ENCODE peak calls at places on chromosomes 2 and 18, in seven cellular contexts. P, J, N, Z, U, T and D are unnamed samples.

GRCh38 chr18:985301-985700 is 80.6 kb downstream of the ADCYAP1 start:
- DNase-seq in P (no peak), J (no peak), N (no peak), Z (no peak), U (no peak), T (peak; percentile 70), D (peak; percentile 96)

GRCh38 chr2:43594875-43595274 is 963 bp downstream of the THADA start:
- DNase-seq in P (no peak), J (no peak), N (no peak), Z (no peak), U (no peak), T (no peak), D (no peak)

GRCh38 chr2:184696644-184697043 is 98.3 kb downstream of the ZNF804A start:
- DNase-seq in P (no peak), J (no peak), N (no peak), Z (no peak), U (no peak), T (no peak), D (no peak)

GRCh38 chr2:196183172-196183473 is 11.7 kb upstream of the STK17B start:
- DNase-seq in P (no peak), J (no peak), N (no peak), Z (no peak), U (no peak), T (no peak), D (peak; percentile 63)

GRCh38 chr2:197813093-197813787 is 8.8 kb downstream of the PLCL1 start:
- DNase-seq in P (no peak), J (no peak), N (no peak), Z (no peak), U (peak; percentile 20), T (no peak), D (peak; percentile 5)

GRCh38 chr2:19916385-19916784 is 14.6 kb upstream of the TTC32 start:
- DNase-seq in P (no peak), J (no peak), N (no peak), Z (no peak), U (no peak), T (no peak), D (no peak)

GRCh38 chr2:15658911-15659310 is 67.2 kb downstream of the DDX1 start:
- DNase-seq in P (no peak), J (no peak), N (no peak), Z (no peak), U (no peak), T (no peak), D (no peak)

GRCh38 chr2:173986805-173987204 is 21.6 kb upstream of the SP3 start:
- DNase-seq in P (no peak), J (no peak), N (no peak), Z (no peak), U (no peak), T (no peak), D (no peak)

GRCh38 chr2:138090330-138090729 is 126.1 kb downstream of the HNMT start:
- DNase-seq in P (peak; percentile 24), J (peak; percentile 44), N (no peak), Z (no peak), U (no peak), T (peak; percentile 10), D (peak; percentile 12)

GRCh38 chr2:24972315-24972958 is 682 bp upstream of the DNAJC27 start:
- DNase-seq in P (no peak), J (no peak), N (peak; percentile 41), Z (no peak), U (peak; percentile 34), T (peak; percentile 2), D (peak; percentile 78)

GRCh38 chr18:58541137-58541788 is 87.6 kb downstream of the ALPK2 start:
- DNase-seq in P (no peak), J (no peak), N (no peak), Z (no peak), U (peak; percentile 49), T (no peak), D (no peak)

GRCh38 chr2:178859760-178860159 is 52.5 kb upstream of the TTN start:
- DNase-seq in P (no peak), J (peak; percentile 86), N (no peak), Z (no peak), U (no peak), T (no peak), D (no peak)

GRCh38 chr2:232024457-232024856 is 62.9 kb downstream of the DIS3L2 start:
- DNase-seq in P (no peak), J (no peak), N (no peak), Z (no peak), U (no peak), T (no peak), D (no peak)

GRCh38 chr2:122750095-122750494 is 994.6 kb downstream of the TSN start:
- DNase-seq in P (no peak), J (no peak), N (no peak), Z (no peak), U (no peak), T (no peak), D (no peak)

GRCh38 chr2:42567806-42568429 is 514 bp upstream of the MTA3 start:
- DNase-seq in P (no peak), J (no peak), N (peak; percentile 22), Z (peak; percentile 1), U (peak; percentile 9), T (no peak), D (peak; percentile 10)

GRCh38 chr2:24490674-24491625 is at the start of gene NCOA1:
- DNase-seq in P (peak; percentile 86), J (peak; percentile 77), N (peak; percentile 90), Z (peak; percentile 84), U (peak; percentile 92), T (peak; percentile 49), D (peak; percentile 93)

GRCh38 chr2:205361272-205361671 is 321.0 kb upstream of the NRP2 start:
- DNase-seq in P (no peak), J (no peak), N (no peak), Z (no peak), U (no peak), T (no peak), D (no peak)